ENCODE peak calls at places on chromosomes 12 and 14, in ten cellular contexts. P, Y, A, J, Q, K, W, Z, T and O are unnamed samples. For H3K36me3, the result is how much of the 10 kb centered on the place peaks cover.

GRCh38 chr12:111137968-111138367 is 217.6 kb upstream of the MYL2 start:
- DNase-seq in J (no peak), Q (no peak), P (no peak), A (no peak), W (peak), Z (no peak), K (no peak), Y (no peak), T (no peak), O (no peak)

GRCh38 chr12:107844312-107844921 is 69.9 kb downstream of the ASCL4 start:
- DNase-seq in Z (no peak), Q (no peak), A (no peak), J (peak), W (no peak), Y (no peak), P (no peak), K (no peak), T (no peak), O (no peak)

GRCh38 chr12:69105101-69105613 is 134.2 kb upstream of the CPSF6 start:
- DNase-seq in K (no peak), Z (no peak), J (no peak), T (no peak), W (no peak), Y (no peak), Q (no peak), P (no peak), A (no peak), O (no peak)

GRCh38 chr12:22069851-22070250 is 23.8 kb downstream of the CMAS start:
- DNase-seq in Y (no peak), Q (no peak), A (no peak), Z (no peak), K (no peak), T (no peak), J (no peak), P (no peak), W (no peak), O (no peak)

GRCh38 chr14:51780006-51780692 is 80.3 kb upstream of the GNG2 start:
- DNase-seq in K (peak), P (peak), W (peak), Q (peak), J (peak), Z (peak), A (peak), Y (peak), T (no peak), O (peak)

GRCh38 chr14:89667983-89668382 is 250.9 kb upstream of the FOXN3 start:
- DNase-seq in Y (no peak), T (no peak), W (no peak), A (no peak), P (no peak), J (no peak), Z (no peak), Q (no peak), K (peak), O (no peak)

GRCh38 chr12:46409342-46409741 is 36.8 kb upstream of the SLC38A2 start:
- DNase-seq in Y (no peak), Q (no peak), P (peak), J (no peak), A (no peak), K (no peak), Z (no peak), W (no peak), T (no peak), O (no peak)

GRCh38 chr12:110102255-110102654 is 21.9 kb upstream of the IFT81 start:
- DNase-seq in W (peak), J (peak), Z (no peak), P (peak), Y (no peak), Q (no peak), A (peak), T (no peak), K (peak), O (peak)

GRCh38 chr12:117042171-117042809 is 56.9 kb downstream of the TESC start:
- DNase-seq in W (peak), Y (no peak), K (peak), J (peak), T (no peak), P (peak), Z (no peak), Q (no peak), A (no peak), O (no peak)

DNA sequence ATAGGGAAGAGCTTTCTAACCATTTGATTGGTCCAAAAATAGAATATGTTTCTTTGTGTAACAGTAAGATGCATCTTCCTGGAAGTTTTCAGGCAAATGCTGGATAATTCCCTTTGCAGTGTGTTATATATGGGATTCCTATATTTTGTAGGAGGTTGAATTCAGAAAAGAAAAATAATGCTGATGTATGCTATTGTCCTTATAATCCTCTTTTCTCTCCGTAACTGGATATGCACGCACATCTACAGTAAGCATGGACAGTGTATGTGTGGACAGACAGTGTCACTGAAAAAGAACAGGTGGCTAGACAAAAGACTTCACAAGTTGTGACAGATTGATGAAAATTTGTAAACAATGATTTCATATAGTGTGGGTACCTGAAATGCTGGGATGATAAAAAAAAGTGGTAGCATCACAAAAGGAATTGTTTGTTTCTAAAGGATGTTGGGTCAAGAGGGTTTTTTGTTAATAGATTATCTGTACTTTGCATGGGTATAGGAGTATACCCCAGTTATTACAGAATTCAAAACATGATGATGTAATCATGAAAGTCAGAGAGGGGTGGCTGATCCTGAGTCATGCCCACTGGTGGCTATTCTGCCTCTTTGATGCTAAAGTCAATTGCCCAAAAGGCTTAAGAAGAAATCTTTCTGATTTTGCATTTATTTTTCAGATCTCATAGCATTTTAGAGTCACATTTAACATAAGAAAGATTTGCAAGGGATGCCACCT is 160.7 kb upstream of the TMTC1 start:
- DNase-seq in P (no peak), K (no peak), Q (no peak), A (no peak), W (no peak), J (no peak), Y (no peak), Z (no peak), T (no peak), O (peak)
- H3K4me3 ChIP-seq in P (no peak), K (no peak), Q (no peak), A (no peak), W (no peak), J (no peak), Y (no peak), Z (no peak), T (no peak), O (no peak)

DNA sequence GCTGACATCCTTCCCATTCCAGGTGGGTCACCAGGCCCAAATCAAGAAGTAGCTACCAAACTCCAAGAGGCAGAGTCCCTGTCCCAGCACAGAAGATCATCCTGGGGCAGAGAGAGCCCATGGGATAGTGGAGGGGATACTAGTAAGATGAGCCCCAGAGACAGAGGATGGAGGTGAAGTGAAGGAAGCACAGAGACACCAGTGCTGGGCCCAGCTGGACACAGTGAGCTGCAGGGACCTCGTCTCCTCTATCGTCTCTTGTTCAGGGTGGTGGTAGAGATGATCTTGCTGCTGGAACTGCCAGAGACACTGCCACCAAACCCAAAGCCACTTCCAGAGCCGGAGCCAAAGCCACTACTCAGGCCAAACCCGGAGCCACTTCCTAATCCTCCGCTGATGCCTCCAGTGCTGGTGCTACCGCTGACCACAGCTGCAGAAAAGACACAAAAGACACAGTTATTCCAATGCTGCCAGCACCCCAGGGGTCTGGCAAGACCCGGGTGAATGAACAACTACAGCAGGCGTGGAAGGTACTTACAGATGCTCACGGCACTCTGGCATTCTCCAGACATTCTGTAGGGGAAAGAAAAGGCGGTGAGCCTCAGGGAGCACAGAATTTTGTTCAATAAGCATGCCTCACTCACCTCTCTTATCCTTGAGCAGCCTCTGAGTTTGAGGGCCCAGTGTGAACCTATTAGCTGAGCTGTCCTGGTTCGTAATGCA is 6.9 kb downstream of the KRT4 start:
- DNase-seq in P (no peak), K (no peak), J (no peak), A (no peak), T (peak), Q (no peak), Z (no peak), Y (no peak), W (no peak), O (no peak)
- TF ChIP-seq CTCF in P (no peak), K (no peak), J (no peak), A (no peak), T (no peak), Q (no peak), Z (no peak), Y (no peak), W (no peak), O (no peak)

GRCh38 chr12:112488257-112488926 is 69.6 kb downstream of the PTPN11 start:
- DNase-seq in K (no peak), T (no peak), Y (no peak), W (no peak), J (no peak), A (no peak), P (no peak), Z (no peak), Q (no peak), O (no peak)

GRCh38 chr12:112480931-112481330 is 62.2 kb downstream of the PTPN11 start:
- DNase-seq in J (no peak), Q (no peak), T (no peak), Z (no peak), W (no peak), P (no peak), K (no peak), A (no peak), Y (no peak), O (no peak)

GRCh38 chr12:112482734-112483133 is 64.0 kb downstream of the PTPN11 start:
- DNase-seq in Q (no peak), T (no peak), Y (no peak), A (no peak), Z (no peak), J (no peak), P (no peak), K (no peak), W (no peak), O (no peak)

DNA sequence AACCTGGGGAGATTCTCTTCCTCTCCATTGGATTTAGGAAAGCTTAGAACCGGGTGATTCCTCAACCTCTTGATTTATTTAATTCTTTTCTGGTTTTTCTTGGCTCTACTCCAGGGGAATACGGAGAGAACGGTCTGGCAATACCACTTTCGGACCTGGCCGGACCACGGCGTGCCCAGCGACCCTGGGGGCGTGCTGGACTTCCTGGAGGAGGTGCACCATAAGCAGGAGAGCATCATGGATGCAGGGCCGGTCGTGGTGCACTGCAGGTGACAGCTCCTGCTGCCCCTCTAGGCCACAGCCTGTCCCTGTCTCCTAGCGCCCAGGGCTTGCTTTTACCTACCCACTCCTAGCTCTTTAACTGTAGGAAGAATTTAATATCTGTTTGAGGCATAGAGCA is 67.6 kb downstream of the PTPN11 start:
- DNase-seq in A (no peak), Y (no peak), K (no peak), J (no peak), T (no peak), Z (no peak), W (no peak), Q (no peak), P (no peak), O (no peak)
- H3K36me3 ChIP-seq in A (under half), Y (under half), K (under half), J (under half), T (half or more), Z (half or more), W (half or more), Q (half or more), P (under half), O (under half)

GRCh38 chr14:96895658-96896271 is 98.6 kb downstream of the VRK1 start:
- DNase-seq in J (no peak), Q (no peak), A (no peak), Z (no peak), P (no peak), T (no peak), K (no peak), W (no peak), Y (no peak), O (no peak)
- H3K4me3 ChIP-seq in J (no peak), Q (no peak), A (no peak), Z (no peak), P (no peak), T (no peak), K (no peak), W (no peak), Y (no peak), O (no peak)

GRCh38 chr12:8709124-8709830 is 11.5 kb downstream of the RIMKLB start:
- DNase-seq in P (peak), A (no peak), K (no peak), Z (no peak), J (no peak), W (no peak), Q (no peak), T (no peak), Y (no peak), O (peak)

GRCh38 chr12:8712572-8712971 is 14.8 kb downstream of the RIMKLB start:
- DNase-seq in Q (no peak), Z (no peak), T (no peak), A (no peak), K (no peak), W (no peak), Y (no peak), P (peak), J (no peak), O (no peak)
- TF ChIP-seq CTCF in Q (no peak), Z (no peak), T (no peak), A (no peak), K (no peak), W (no peak), Y (no peak), P (no peak), J (no peak), O (no peak)

GRCh38 chr12:6523708-6524107 is 10.6 kb upstream of the GAPDH start:
- DNase-seq in W (no peak), T (no peak), Z (no peak), K (no peak), P (no peak), Q (no peak), J (no peak), Y (no peak), A (no peak), O (no peak)

GRCh38 chr12:6520186-6520585 is 14.1 kb upstream of the GAPDH start:
- DNase-seq in W (no peak), Q (no peak), J (no peak), K (no peak), Y (no peak), Z (no peak), A (no peak), T (no peak), P (no peak), O (no peak)

GRCh38 chr12:6524648-6525047 is 9.7 kb upstream of the GAPDH start:
- DNase-seq in Z (no peak), K (no peak), Q (no peak), Y (no peak), A (no peak), W (no peak), P (no peak), T (no peak), J (no peak), O (no peak)

GRCh38 chr12:6526201-6526600 is 8.1 kb upstream of the GAPDH start:
- DNase-seq in J (no peak), A (no peak), Z (no peak), T (no peak), Q (no peak), K (no peak), W (no peak), Y (no peak), P (no peak), O (no peak)

GRCh38 chr12:6522193-6522592 is 12.1 kb upstream of the GAPDH start:
- DNase-seq in Z (no peak), T (no peak), Q (no peak), J (no peak), K (no peak), P (no peak), W (no peak), A (no peak), Y (no peak), O (no peak)
- H3K36me3 ChIP-seq in Z (half or more), T (half or more), Q (half or more), J (under half), K (half or more), P (under half), W (half or more), A (half or more), Y (half or more), O (under half)

GRCh38 chr14:75283162-75283883 is 4.7 kb downstream of the FOS start:
- DNase-seq in Y (no peak), J (peak), Q (no peak), P (no peak), A (no peak), W (peak), Z (peak), T (no peak), K (peak), O (peak)

GRCh38 chr14:75282166-75282547 is 3.5 kb downstream of the FOS start:
- DNase-seq in Y (no peak), K (peak), T (no peak), P (no peak), W (no peak), Z (no peak), A (no peak), J (peak), Q (no peak), O (peak)

GRCh38 chr14:75280448-75280830 is 1.8 kb downstream of the FOS start:
- DNase-seq in Q (no peak), Z (no peak), Y (no peak), P (no peak), J (no peak), A (no peak), W (no peak), K (peak), T (peak), O (no peak)

GRCh38 chr14:75280831-75281690 is 2.4 kb downstream of the FOS start:
- DNase-seq in Z (no peak), K (peak), P (no peak), A (no peak), Y (no peak), T (peak), J (peak), Q (no peak), W (no peak), O (no peak)

GRCh38 chr14:75281691-75282000 is 3.0 kb downstream of the FOS start:
- DNase-seq in P (no peak), W (no peak), J (no peak), K (no peak), Y (no peak), Z (no peak), A (no peak), Q (no peak), T (no peak), O (peak)
- H3K4me3 ChIP-seq in P (no peak), W (no peak), J (no peak), K (no peak), Y (no peak), Z (peak), A (no peak), Q (peak), T (peak), O (no peak)

GRCh38 chr12:122893208-122894151 is 2.4 kb downstream of the VPS37B start:
- DNase-seq in A (no peak), W (no peak), P (no peak), K (no peak), Y (no peak), J (no peak), T (no peak), Z (no peak), Q (no peak), O (no peak)

GRCh38 chr12:122896662-122897061 is 738 bp upstream of the VPS37B start:
- DNase-seq in W (no peak), Z (no peak), J (no peak), A (no peak), Y (no peak), P (no peak), K (no peak), T (no peak), Q (no peak), O (no peak)

GRCh38 chr12:122895290-122895689 is 634 bp downstream of the VPS37B start:
- DNase-seq in Y (no peak), A (no peak), J (no peak), T (no peak), W (no peak), Q (no peak), K (no peak), P (peak), Z (no peak), O (no peak)

GRCh38 chr12:122894173-122895121 is 1.5 kb downstream of the VPS37B start:
- DNase-seq in W (no peak), Y (no peak), Q (no peak), K (no peak), A (no peak), T (peak), Z (peak), P (no peak), J (no peak), O (peak)

DNA sequence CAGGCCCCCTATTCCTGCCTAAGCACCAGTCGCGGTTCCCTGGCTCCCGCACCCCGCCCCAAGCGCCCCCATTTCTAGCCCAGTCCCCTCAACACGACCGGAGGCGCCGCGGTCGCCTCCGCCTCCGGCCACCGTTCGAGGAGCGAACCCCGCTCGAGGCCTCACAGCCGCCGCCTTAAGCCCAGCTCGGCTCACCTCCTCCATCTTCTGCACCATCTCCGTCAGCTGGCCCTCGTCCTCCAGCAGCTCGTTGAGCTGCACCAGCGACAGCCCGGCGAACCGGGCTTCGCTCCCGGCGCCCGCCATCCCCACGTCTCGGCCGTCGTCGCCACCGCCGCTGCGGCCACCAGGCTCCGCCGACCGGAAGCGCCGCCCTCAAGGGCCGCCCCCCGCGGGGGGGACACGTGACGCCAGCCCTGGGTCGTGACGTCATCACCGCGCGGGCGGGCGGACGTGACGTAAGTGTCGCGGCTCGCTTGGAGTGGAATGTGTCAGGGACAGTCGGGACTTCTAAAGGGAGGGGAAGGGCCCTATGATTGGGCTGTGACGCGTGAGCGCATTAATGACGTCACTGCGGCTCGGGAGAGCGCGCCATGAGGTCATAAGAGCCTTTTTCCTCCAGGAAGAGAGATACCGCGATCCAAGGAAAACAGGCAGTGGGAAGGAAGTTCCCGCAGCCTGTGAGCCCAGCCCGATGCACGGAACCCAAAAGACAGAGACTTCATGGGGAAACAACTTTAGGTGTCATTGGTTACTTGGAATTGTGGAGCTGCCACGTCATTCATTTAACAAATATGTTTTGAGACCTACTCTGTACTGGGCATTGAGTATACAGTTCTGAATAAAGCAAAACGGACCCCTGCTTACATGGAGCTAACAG is at the start of gene VPS37B:
- DNase-seq in Z (peak), W (peak), Y (peak), A (peak), J (peak), K (peak), Q (peak), T (peak), P (peak), O (peak)
- TF ChIP-seq CTCF in Z (no peak), W (no peak), Y (no peak), A (no peak), J (no peak), K (no peak), Q (peak), T (no peak), P (no peak), O (no peak)